ENCODE peak calls at places on chromosomes 12 and 14, in eight cellular contexts. R is right lobe of liver; M is iris pigment epithelial cell; Q is SK-MEL-5; H is H7; Z is foreskin melanocyte; E is activated T-cell treated with anti-CD3 and anti-CD28 coated beads, Interleukin-2, amount 50 U/mL, for 72 hours; L is M059J. O is an unnamed sample.

GRCh38 chr14:68692916-68693771 is 99.7 kb downstream of the ZFP36L1 start:
- DNase-seq in R (no peak), M (peak; percentile 89), Q (no peak), H (no peak), Z (no peak), E (no peak), L (peak; percentile 30), O (peak; percentile 87)

GRCh38 chr12:117109943-117110342 is 10.7 kb upstream of the TESC start:
- DNase-seq in R (no peak), M (no peak), Q (no peak), H (no peak), Z (no peak), E (no peak), L (no peak), O (no peak)

GRCh38 chr12:120698677-120699076 is 11.6 kb upstream of the UNC119B start:
- DNase-seq in R (no peak), M (no peak), Q (no peak), H (no peak), Z (no peak), E (no peak), L (no peak), O (no peak)

GRCh38 chr12:48075833-48076232 is 30.0 kb downstream of the SENP1 start:
- DNase-seq in R (no peak), M (no peak), Q (no peak), H (no peak), Z (no peak), E (no peak), L (no peak), O (no peak)

GRCh38 chr12:54360717-54361456 is 3.4 kb downstream of the GPR84 start:
- DNase-seq in R (peak; percentile 79), M (peak; percentile 77), Q (peak; percentile 92), H (peak; percentile 77), Z (peak; percentile 76), E (peak; percentile 53), L (peak; percentile 84), O (peak; percentile 77)

GRCh38 chr14:74134484-74134883 is 49.7 kb downstream of the LIN52 start:
- DNase-seq in R (no peak), M (no peak), Q (no peak), H (no peak), Z (no peak), E (no peak), L (no peak), O (no peak)

GRCh38 chr12:77995436-77996167 is 164.9 kb downstream of the NAV3 start:
- DNase-seq in R (no peak), M (peak; percentile 91), Q (peak; percentile 59), H (no peak), Z (peak; percentile 7), E (no peak), L (peak; percentile 91), O (peak; percentile 82)

GRCh38 chr12:75613981-75614380 is 102.6 kb upstream of the KRR1 start:
- DNase-seq in R (no peak), M (peak; percentile 38), Q (no peak), H (no peak), Z (no peak), E (no peak), L (peak; percentile 19), O (peak; percentile 60)

GRCh38 chr12:59548930-59549329 is 46.9 kb upstream of the SLC16A7 start:
- DNase-seq in R (no peak), M (no peak), Q (no peak), H (no peak), Z (no peak), E (no peak), L (peak; percentile 5), O (no peak)

GRCh38 chr14:51939727-51940126 is 49.6 kb upstream of the RTRAF start:
- DNase-seq in R (no peak), M (peak; percentile 70), Q (no peak), H (no peak), Z (no peak), E (no peak), L (peak; percentile 5), O (no peak)

GRCh38 chr14:57493467-57494181 is at the start of gene CCDC198:
- DNase-seq in R (peak; percentile 28), M (no peak), Q (no peak), H (no peak), Z (no peak), E (no peak), L (peak; percentile 48), O (peak; percentile 41)

GRCh38 chr12:24404086-24404815 is 454.8 kb upstream of the SOX5 start:
- DNase-seq in R (no peak), M (peak; percentile 86), Q (peak; percentile 70), H (no peak), Z (no peak), E (no peak), L (no peak), O (peak; percentile 31)

GRCh38 chr12:105106621-105107020 is 910 bp upstream of the WASHC4 start:
- DNase-seq in R (no peak), M (no peak), Q (no peak), H (no peak), Z (no peak), E (no peak), L (no peak), O (no peak)

GRCh38 chr12:46368138-46368537 is 4.4 kb downstream of the SLC38A2 start:
- DNase-seq in R (no peak), M (no peak), Q (no peak), H (no peak), Z (peak; percentile 45), E (no peak), L (no peak), O (peak; percentile 28)